ENCODE peak calls at places on chromosomes 1 and 21, in ten cellular contexts. V, U, X, O, K, Y, B, J, R and Q are unnamed samples.

GRCh38 chr1:112589766-112590165 is 29.2 kb downstream of the ST7L start:
- DNase-seq in Y (no peak), K (no peak), O (no peak), B (no peak), U (no peak), R (no peak), X (no peak), V (no peak), J (no peak), Q (no peak)

GRCh38 chr1:229572286-229572685 is 13.8 kb upstream of the ABCB10 start:
- DNase-seq in J (no peak), U (no peak), K (no peak), X (no peak), B (no peak), O (no peak), Y (no peak), V (peak; percentile 50), R (no peak), Q (no peak)

GRCh38 chr21:42862774-42863503 is 16.4 kb downstream of the WDR4 start:
- DNase-seq in K (no peak), J (no peak), U (no peak), Y (no peak), B (no peak), V (peak; percentile 54), X (no peak), O (no peak), R (no peak), Q (no peak)

GRCh38 chr1:32068891-32069590 is 3.7 kb upstream of the TMEM39B start:
- DNase-seq in K (no peak), R (no peak), V (no peak), O (no peak), J (peak; percentile 66), Y (no peak), U (no peak), X (no peak), B (no peak), Q (no peak)

GRCh38 chr1:44808938-44809917 is 905 bp downstream of the BTBD19 start:
- DNase-seq in Y (peak; percentile 95), U (no peak), O (peak; percentile 91), R (no peak), K (no peak), X (no peak), B (no peak), J (peak; percentile 85), V (no peak), Q (no peak)

GRCh38 chr1:23977187-23977853 is 2.8 kb downstream of the SRSF10 start:
- DNase-seq in O (no peak), R (no peak), J (no peak), X (no peak), Y (no peak), K (no peak), V (no peak), U (no peak), B (no peak), Q (no peak)

GRCh38 chr21:45496151-45496967 is 45.9 kb downstream of the SLC19A1 start:
- DNase-seq in B (no peak), J (no peak), Y (no peak), X (no peak), V (no peak), O (no peak), U (no peak), K (no peak), R (no peak), Q (no peak)

GRCh38 chr1:57024855-57025254 is 59.0 kb upstream of the C8B start:
- DNase-seq in B (no peak), J (no peak), U (peak; percentile 43), V (no peak), Y (no peak), R (no peak), O (no peak), X (no peak), K (no peak), Q (peak; percentile 43)

GRCh38 chr1:22641906-22642636 is 1.4 kb upstream of the C1QC start:
- DNase-seq in V (peak; percentile 25), K (peak; percentile 66), B (peak; percentile 40), X (peak; percentile 43), U (peak; percentile 56), O (peak; percentile 45), J (peak; percentile 37), Y (peak; percentile 85), R (peak; percentile 47), Q (peak; percentile 34)

GRCh38 chr1:155043793-155044192 is 7.3 kb upstream of the ADAM15 start:
- DNase-seq in K (no peak), V (no peak), J (no peak), U (no peak), B (no peak), X (no peak), R (no peak), O (no peak), Y (no peak), Q (no peak)

GRCh38 chr1:209196140-209196539 is 387.4 kb upstream of the CAMK1G start:
- DNase-seq in J (no peak), K (no peak), U (no peak), V (no peak), X (no peak), R (no peak), O (no peak), Y (no peak), B (no peak), Q (no peak)

GRCh38 chr1:226736001-226736907 is 2.8 kb downstream of the ITPKB start:
- DNase-seq in K (no peak), J (no peak), O (no peak), Y (peak; percentile 49), B (no peak), X (no peak), U (peak; percentile 76), V (no peak), R (no peak), Q (peak; percentile 33)

GRCh38 chr1:246324711-246325110 is 182.4 kb downstream of the SMYD3 start:
- DNase-seq in B (no peak), U (no peak), K (peak; percentile 50), R (no peak), V (no peak), J (peak; percentile 57), Y (no peak), X (peak; percentile 72), O (no peak), Q (peak; percentile 33)

GRCh38 chr1:31787261-31787660 is 23.1 kb upstream of the ADGRB2 start:
- DNase-seq in V (no peak), Y (no peak), K (no peak), O (no peak), U (no peak), B (no peak), R (no peak), X (no peak), J (no peak), Q (no peak)

GRCh38 chr1:101314244-101314643 is 77.4 kb downstream of the S1PR1 start:
- DNase-seq in R (peak; percentile 31), V (no peak), O (no peak), K (no peak), J (peak; percentile 76), B (peak; percentile 33), U (no peak), Y (peak; percentile 72), X (no peak), Q (no peak)

GRCh38 chr1:111225717-111226400 is 1.7 kb upstream of the CHI3L2 start:
- DNase-seq in K (no peak), B (no peak), U (no peak), V (no peak), X (no peak), J (no peak), R (no peak), Y (no peak), O (peak; percentile 55), Q (no peak)

GRCh38 chr1:34763142-34763781 is 3.7 kb downstream of the GJB4 start:
- DNase-seq in V (no peak), J (peak; percentile 9), R (peak; percentile 91), U (no peak), Y (no peak), X (no peak), O (no peak), K (peak; percentile 71), B (peak; percentile 54), Q (no peak)

GRCh38 chr21:17406202-17406601 is 106.6 kb upstream of the CXADR start:
- DNase-seq in K (no peak), U (no peak), X (no peak), Y (no peak), J (no peak), B (no peak), V (no peak), O (no peak), R (no peak), Q (no peak)

GRCh38 chr1:36740446-36740845 is 257.7 kb upstream of the CSF3R start:
- DNase-seq in B (no peak), R (no peak), O (no peak), J (no peak), X (no peak), Y (no peak), V (no peak), U (no peak), K (no peak), Q (no peak)

GRCh38 chr1:218943371-218943770 is 230.3 kb upstream of the LYPLAL1 start:
- DNase-seq in R (no peak), K (no peak), J (no peak), V (no peak), Y (no peak), U (no peak), X (no peak), B (no peak), O (no peak), Q (no peak)

GRCh38 chr21:25179116-25179515 is 428.2 kb downstream of the MRPL39 start:
- DNase-seq in Y (no peak), X (no peak), R (no peak), O (no peak), V (no peak), U (no peak), B (no peak), K (no peak), J (no peak), Q (no peak)

GRCh38 chr21:43597052-43597451 is 62.2 kb downstream of the HSF2BP start:
- DNase-seq in R (no peak), K (no peak), J (peak; percentile 78), X (no peak), Y (no peak), O (no peak), B (peak; percentile 13), U (no peak), V (no peak), Q (no peak)

GRCh38 chr1:212077028-212077427 is 41.5 kb downstream of the DTL start:
- DNase-seq in V (no peak), U (no peak), J (no peak), B (no peak), R (no peak), K (no peak), O (no peak), X (no peak), Y (no peak), Q (no peak)

GRCh38 chr1:169873582-169874200 is 20.0 kb downstream of the SCYL3 start:
- DNase-seq in O (no peak), B (no peak), X (no peak), U (no peak), J (no peak), Y (no peak), V (no peak), R (no peak), K (no peak), Q (no peak)